ENCODE peak calls at places on chromosomes 12 and 14, in eight cellular contexts. I, N, J, S, H, U, D and C are unnamed samples.

GRCh38 chr14:68248481-68249255 is 429.1 kb downstream of the RAD51B start:
- DNase-seq in D (no peak), H (no peak), J (no peak), I (no peak), U (peak), S (peak), N (peak), C (peak)

GRCh38 chr12:39692258-39692853 is 72.8 kb upstream of the ABCD2 start:
- DNase-seq in I (no peak), N (peak), H (no peak), J (no peak), D (no peak), S (peak), U (peak), C (no peak)

GRCh38 chr12:12016284-12017100 is 54.2 kb upstream of the BCL2L14 start:
- DNase-seq in H (no peak), I (no peak), D (no peak), N (no peak), U (no peak), S (no peak), J (no peak), C (peak)

GRCh38 chr14:54312166-54312801 is 84.5 kb upstream of the CDKN3 start:
- DNase-seq in J (no peak), N (peak), I (no peak), H (no peak), S (peak), D (no peak), U (no peak), C (peak)

GRCh38 chr12:47741340-47741703 is 16.0 kb upstream of the ENDOU start:
- DNase-seq in H (peak), D (peak), S (no peak), N (peak), I (peak), J (peak), U (peak), C (peak)

GRCh38 chr12:59088673-59089072 is 168.4 kb upstream of the LRIG3 start:
- DNase-seq in J (no peak), S (no peak), U (no peak), N (no peak), D (no peak), H (no peak), I (no peak), C (no peak)

GRCh38 chr14:54329082-54329695 is 67.6 kb upstream of the CDKN3 start:
- DNase-seq in D (no peak), I (no peak), H (peak), N (peak), S (peak), J (no peak), U (peak), C (peak)

GRCh38 chr14:71206766-71207371 is 299.6 kb downstream of the PCNX1 start:
- DNase-seq in I (no peak), J (no peak), S (peak), H (no peak), N (peak), U (peak), D (no peak), C (peak)

GRCh38 chr12:75482636-75483035 is 2.1 kb downstream of the GLIPR1 start:
- DNase-seq in J (no peak), I (no peak), N (no peak), D (no peak), S (peak), U (peak), H (no peak), C (no peak)

GRCh38 chr14:75303415-75303814 is 24.8 kb downstream of the FOS start:
- DNase-seq in I (peak), J (peak), U (peak), D (peak), H (peak), S (peak), N (peak), C (peak)

GRCh38 chr12:42180990-42181611 is 36.4 kb upstream of the GXYLT1 start:
- DNase-seq in N (no peak), I (no peak), U (no peak), J (no peak), H (no peak), D (no peak), S (no peak), C (no peak)

GRCh38 chr12:87848248-87848868 is 180.8 kb downstream of the C12orf50 start:
- DNase-seq in N (peak), U (peak), H (no peak), S (peak), I (no peak), D (no peak), J (no peak), C (peak)

GRCh38 chr12:62133440-62133839 is 126.8 kb upstream of the USP15 start:
- DNase-seq in H (no peak), D (no peak), I (no peak), N (no peak), U (no peak), J (no peak), S (no peak), C (no peak)

GRCh38 chr14:58772814-58773620 is 135.3 kb downstream of the DACT1 start:
- DNase-seq in S (no peak), U (no peak), J (no peak), I (no peak), H (no peak), D (no peak), N (no peak), C (peak)

GRCh38 chr14:77985235-77985634 is 184.9 kb upstream of the NRXN3 start:
- DNase-seq in H (no peak), S (no peak), U (no peak), J (no peak), I (no peak), N (peak), D (no peak), C (peak)

GRCh38 chr12:72578327-72578726 is 306.2 kb downstream of the TRHDE start:
- DNase-seq in D (no peak), H (no peak), U (no peak), I (no peak), J (no peak), S (no peak), N (no peak), C (no peak)

GRCh38 chr12:132506730-132507538 is 17.0 kb downstream of the FBRSL1 start:
- DNase-seq in N (peak), D (peak), J (peak), U (no peak), I (peak), S (peak), H (peak), C (peak)

GRCh38 chr12:45725631-45726593 is 3.6 kb upstream of the ARID2 start:
- DNase-seq in D (no peak), I (no peak), S (peak), H (peak), J (no peak), N (peak), U (peak), C (peak)

GRCh38 chr12:103785243-103786031 is 55.6 kb downstream of the NT5DC3 start:
- DNase-seq in U (no peak), H (no peak), D (no peak), N (no peak), S (no peak), J (no peak), I (no peak), C (no peak)

GRCh38 chr14:86513564-86513963 is 983.6 kb downstream of the FLRT2 start:
- DNase-seq in H (no peak), S (no peak), J (no peak), U (no peak), N (no peak), D (no peak), I (no peak), C (no peak)

GRCh38 chr14:24403294-24404013 is 4.7 kb downstream of the NYNRIN start:
- DNase-seq in S (peak), U (no peak), J (no peak), H (no peak), D (no peak), N (no peak), I (no peak), C (no peak)

GRCh38 chr12:39831587-39832315 is 212.1 kb upstream of the ABCD2 start:
- DNase-seq in D (no peak), J (no peak), U (peak), H (no peak), S (no peak), N (peak), I (no peak), C (peak)